ENCODE peak calls at places on chromosomes 3 and 15, in eight cellular contexts. One of them, this sample, is unnamed.

GRCh38 chr15:28994830-28995180 is 109.0 kb downstream of the APBA2 start:
- DNase-seq in K562: no peak
- DNase-seq in stomach: no peak
- DNase-seq in HCT116: no peak
- DNase-seq in upper lobe of left lung: peak
- DNase-seq in breast epithelium: no peak
- DNase-seq in esophagus muscularis mucosa: no peak
- DNase-seq in GM12891: no peak
- DNase-seq in this sample: no peak

GRCh38 chr3:52319921-52320595 is 3.9 kb downstream of the DNAH1 start:
- DNase-seq in K562: no peak
- DNase-seq in stomach: no peak
- DNase-seq in HCT116: no peak
- DNase-seq in upper lobe of left lung: peak
- DNase-seq in breast epithelium: no peak
- DNase-seq in esophagus muscularis mucosa: no peak
- DNase-seq in GM12891: no peak
- DNase-seq in this sample: no peak

GRCh38 chr3:183428140-183429023 is at the start of gene MCF2L2:
- DNase-seq in K562: peak
- DNase-seq in stomach: peak
- DNase-seq in HCT116: peak
- DNase-seq in upper lobe of left lung: peak
- DNase-seq in breast epithelium: no peak
- DNase-seq in esophagus muscularis mucosa: no peak
- DNase-seq in GM12891: peak
- DNase-seq in this sample: peak

GRCh38 chr3:11154036-11154952 is at the start of gene HRH1:
- DNase-seq in K562: no peak
- DNase-seq in stomach: no peak
- DNase-seq in HCT116: no peak
- DNase-seq in upper lobe of left lung: peak
- DNase-seq in breast epithelium: no peak
- DNase-seq in esophagus muscularis mucosa: no peak
- DNase-seq in GM12891: no peak
- DNase-seq in this sample: no peak

GRCh38 chr3:50539887-50540286 is 27.7 kb downstream of the C3orf18 start:
- DNase-seq in K562: peak
- DNase-seq in stomach: no peak
- DNase-seq in HCT116: no peak
- DNase-seq in upper lobe of left lung: peak
- DNase-seq in breast epithelium: peak
- DNase-seq in esophagus muscularis mucosa: no peak
- DNase-seq in GM12891: no peak
- DNase-seq in this sample: peak

GRCh38 chr3:169390741-169391300 is 272.7 kb downstream of the MECOM start:
- DNase-seq in K562: no peak
- DNase-seq in stomach: no peak
- DNase-seq in HCT116: no peak
- DNase-seq in upper lobe of left lung: no peak
- DNase-seq in breast epithelium: no peak
- DNase-seq in esophagus muscularis mucosa: no peak
- DNase-seq in GM12891: no peak
- DNase-seq in this sample: no peak

GRCh38 chr3:18443670-18444596 is 18.8 kb upstream of the SATB1 start:
- DNase-seq in K562: no peak
- DNase-seq in stomach: peak
- DNase-seq in HCT116: no peak
- DNase-seq in upper lobe of left lung: peak
- DNase-seq in breast epithelium: no peak
- DNase-seq in esophagus muscularis mucosa: no peak
- DNase-seq in GM12891: peak
- DNase-seq in this sample: peak

GRCh38 chr15:25939122-25939521 is 76.0 kb upstream of the ATP10A start:
- DNase-seq in K562: no peak
- DNase-seq in stomach: no peak
- DNase-seq in HCT116: no peak
- DNase-seq in upper lobe of left lung: no peak
- DNase-seq in breast epithelium: no peak
- DNase-seq in esophagus muscularis mucosa: no peak
- DNase-seq in GM12891: peak
- DNase-seq in this sample: no peak

GRCh38 chr3:123048480-123049237 is 18.2 kb upstream of the PDIA5 start:
- DNase-seq in K562: no peak
- DNase-seq in stomach: no peak
- DNase-seq in HCT116: no peak
- DNase-seq in upper lobe of left lung: no peak
- DNase-seq in breast epithelium: no peak
- DNase-seq in esophagus muscularis mucosa: no peak
- DNase-seq in GM12891: no peak
- DNase-seq in this sample: no peak

GRCh38 chr3:143657391-143657790 is 190.9 kb downstream of the SLC9A9 start:
- DNase-seq in K562: no peak
- DNase-seq in stomach: no peak
- DNase-seq in HCT116: no peak
- DNase-seq in upper lobe of left lung: no peak
- DNase-seq in breast epithelium: no peak
- DNase-seq in esophagus muscularis mucosa: no peak
- DNase-seq in GM12891: no peak
- DNase-seq in this sample: no peak

GRCh38 chr15:57537072-57537471 is 54.6 kb upstream of the MYZAP start:
- DNase-seq in K562: no peak
- DNase-seq in stomach: peak
- DNase-seq in HCT116: peak
- DNase-seq in upper lobe of left lung: no peak
- DNase-seq in breast epithelium: no peak
- DNase-seq in esophagus muscularis mucosa: no peak
- DNase-seq in GM12891: no peak
- DNase-seq in this sample: no peak

GRCh38 chr15:52348056-52348745 is 52.6 kb upstream of the MYO5C start:
- DNase-seq in K562: no peak
- DNase-seq in stomach: no peak
- DNase-seq in HCT116: no peak
- DNase-seq in upper lobe of left lung: no peak
- DNase-seq in breast epithelium: no peak
- DNase-seq in esophagus muscularis mucosa: no peak
- DNase-seq in GM12891: no peak
- DNase-seq in this sample: no peak

GRCh38 chr3:102005551-102005950 is 156.2 kb downstream of the NFKBIZ start:
- DNase-seq in K562: no peak
- DNase-seq in stomach: no peak
- DNase-seq in HCT116: no peak
- DNase-seq in upper lobe of left lung: no peak
- DNase-seq in breast epithelium: no peak
- DNase-seq in esophagus muscularis mucosa: no peak
- DNase-seq in GM12891: no peak
- DNase-seq in this sample: no peak

GRCh38 chr3:54094926-54095325 is 27.4 kb upstream of the CACNA2D3 start:
- DNase-seq in K562: no peak
- DNase-seq in stomach: no peak
- DNase-seq in HCT116: no peak
- DNase-seq in upper lobe of left lung: no peak
- DNase-seq in breast epithelium: no peak
- DNase-seq in esophagus muscularis mucosa: peak
- DNase-seq in GM12891: no peak
- DNase-seq in this sample: no peak

GRCh38 chr3:76776927-76777326 is 263.0 kb upstream of the ROBO2 start:
- DNase-seq in K562: no peak
- DNase-seq in stomach: no peak
- DNase-seq in HCT116: no peak
- DNase-seq in upper lobe of left lung: no peak
- DNase-seq in breast epithelium: no peak
- DNase-seq in esophagus muscularis mucosa: no peak
- DNase-seq in GM12891: no peak
- DNase-seq in this sample: no peak

GRCh38 chr3:82100378-82100777 is 338.9 kb upstream of the GBE1 start:
- DNase-seq in K562: no peak
- DNase-seq in stomach: no peak
- DNase-seq in HCT116: no peak
- DNase-seq in upper lobe of left lung: no peak
- DNase-seq in breast epithelium: peak
- DNase-seq in esophagus muscularis mucosa: no peak
- DNase-seq in GM12891: no peak
- DNase-seq in this sample: no peak

GRCh38 chr15:67091966-67092677 is 26.7 kb downstream of the SMAD3 start:
- DNase-seq in K562: peak
- DNase-seq in stomach: no peak
- DNase-seq in HCT116: no peak
- DNase-seq in upper lobe of left lung: no peak
- DNase-seq in breast epithelium: no peak
- DNase-seq in esophagus muscularis mucosa: no peak
- DNase-seq in GM12891: no peak
- DNase-seq in this sample: no peak

GRCh38 chr15:80526556-80527340 is 122.6 kb downstream of the ARNT2 start:
- DNase-seq in K562: no peak
- DNase-seq in stomach: no peak
- DNase-seq in HCT116: no peak
- DNase-seq in upper lobe of left lung: no peak
- DNase-seq in breast epithelium: no peak
- DNase-seq in esophagus muscularis mucosa: peak
- DNase-seq in GM12891: no peak
- DNase-seq in this sample: no peak

DNA sequence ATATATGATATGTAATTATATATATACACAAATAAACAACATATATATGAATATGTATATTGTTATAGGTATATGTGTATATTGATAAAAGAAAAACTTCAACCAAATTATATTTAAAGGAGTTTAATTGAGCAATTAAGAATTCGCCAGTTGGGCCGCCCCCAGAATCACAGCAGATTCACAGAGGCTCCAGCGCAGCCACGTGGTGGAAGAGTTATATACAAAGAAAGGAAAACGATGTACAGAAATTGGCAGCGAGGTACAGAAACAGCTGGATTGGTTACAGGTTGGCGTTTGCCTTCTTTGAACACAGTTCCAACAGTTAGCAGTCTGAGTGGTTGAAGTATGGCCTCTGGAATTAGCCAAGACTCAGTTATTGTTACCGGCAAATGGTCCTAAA is 137.3 kb upstream of the SLC24A5 start:
- DNase-seq in K562: no peak
- DNase-seq in stomach: no peak
- DNase-seq in HCT116: no peak
- DNase-seq in upper lobe of left lung: no peak
- DNase-seq in breast epithelium: no peak
- DNase-seq in esophagus muscularis mucosa: no peak
- DNase-seq in GM12891: no peak
- DNase-seq in this sample: no peak
- TF ChIP-seq POLR2AphosphoS5 in K562: no peak
- TF ChIP-seq POLR2AphosphoS5 in stomach: no peak
- TF ChIP-seq POLR2AphosphoS5 in HCT116: no peak
- TF ChIP-seq POLR2AphosphoS5 in upper lobe of left lung: no peak
- TF ChIP-seq POLR2AphosphoS5 in breast epithelium: no peak
- TF ChIP-seq POLR2AphosphoS5 in esophagus muscularis mucosa: no peak
- TF ChIP-seq POLR2AphosphoS5 in GM12891: no peak
- TF ChIP-seq POLR2AphosphoS5 in this sample: no peak

DNA sequence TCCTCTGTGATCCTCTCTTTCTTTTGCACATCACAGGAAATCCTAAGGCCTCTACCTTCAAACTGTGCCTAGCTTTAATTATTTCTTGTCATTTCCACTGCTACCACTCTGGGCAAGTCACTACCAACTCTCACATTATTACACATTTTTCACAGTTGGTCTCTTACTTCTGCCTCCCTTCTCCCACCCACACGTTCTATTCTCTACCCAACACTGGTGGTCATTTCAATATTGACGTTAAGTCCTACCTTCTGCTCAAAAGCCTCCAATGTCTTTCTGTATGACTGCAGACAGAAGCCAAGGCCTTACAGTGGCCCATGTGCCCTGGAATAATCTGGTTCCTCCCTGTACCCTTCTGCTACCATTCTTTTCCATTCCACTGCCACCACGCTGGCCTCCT is 3.9 kb downstream of the KCNMB2 start:
- DNase-seq in K562: no peak
- DNase-seq in stomach: no peak
- DNase-seq in HCT116: no peak
- DNase-seq in upper lobe of left lung: no peak
- DNase-seq in breast epithelium: no peak
- DNase-seq in esophagus muscularis mucosa: no peak
- DNase-seq in GM12891: no peak
- DNase-seq in this sample: no peak
- TF ChIP-seq POLR2A in K562: no peak
- TF ChIP-seq POLR2A in stomach: no peak
- TF ChIP-seq POLR2A in HCT116: no peak
- TF ChIP-seq POLR2A in upper lobe of left lung: no peak
- TF ChIP-seq POLR2A in breast epithelium: no peak
- TF ChIP-seq POLR2A in esophagus muscularis mucosa: no peak
- TF ChIP-seq POLR2A in GM12891: no peak
- TF ChIP-seq POLR2A in this sample: no peak

GRCh38 chr3:23944861-23945652 is at the start of gene NR1D2:
- DNase-seq in K562: peak
- DNase-seq in stomach: peak
- DNase-seq in HCT116: peak
- DNase-seq in upper lobe of left lung: peak
- DNase-seq in breast epithelium: peak
- DNase-seq in esophagus muscularis mucosa: peak
- DNase-seq in GM12891: peak
- DNase-seq in this sample: peak
- TF ChIP-seq POLR2AphosphoS5 in K562: peak
- TF ChIP-seq POLR2AphosphoS5 in stomach: peak
- TF ChIP-seq POLR2AphosphoS5 in HCT116: peak
- TF ChIP-seq POLR2AphosphoS5 in upper lobe of left lung: peak
- TF ChIP-seq POLR2AphosphoS5 in breast epithelium: peak
- TF ChIP-seq POLR2AphosphoS5 in esophagus muscularis mucosa: peak
- TF ChIP-seq POLR2AphosphoS5 in GM12891: no peak
- TF ChIP-seq POLR2AphosphoS5 in this sample: no peak

GRCh38 chr3:194351080-194351672 is at the start of gene CPN2:
- DNase-seq in K562: no peak
- DNase-seq in stomach: no peak
- DNase-seq in HCT116: no peak
- DNase-seq in upper lobe of left lung: no peak
- DNase-seq in breast epithelium: no peak
- DNase-seq in esophagus muscularis mucosa: no peak
- DNase-seq in GM12891: no peak
- DNase-seq in this sample: no peak
- TF ChIP-seq POLR2A in K562: no peak
- TF ChIP-seq POLR2A in stomach: no peak
- TF ChIP-seq POLR2A in HCT116: no peak
- TF ChIP-seq POLR2A in upper lobe of left lung: no peak
- TF ChIP-seq POLR2A in breast epithelium: no peak
- TF ChIP-seq POLR2A in esophagus muscularis mucosa: no peak
- TF ChIP-seq POLR2A in GM12891: no peak
- TF ChIP-seq POLR2A in this sample: no peak

DNA sequence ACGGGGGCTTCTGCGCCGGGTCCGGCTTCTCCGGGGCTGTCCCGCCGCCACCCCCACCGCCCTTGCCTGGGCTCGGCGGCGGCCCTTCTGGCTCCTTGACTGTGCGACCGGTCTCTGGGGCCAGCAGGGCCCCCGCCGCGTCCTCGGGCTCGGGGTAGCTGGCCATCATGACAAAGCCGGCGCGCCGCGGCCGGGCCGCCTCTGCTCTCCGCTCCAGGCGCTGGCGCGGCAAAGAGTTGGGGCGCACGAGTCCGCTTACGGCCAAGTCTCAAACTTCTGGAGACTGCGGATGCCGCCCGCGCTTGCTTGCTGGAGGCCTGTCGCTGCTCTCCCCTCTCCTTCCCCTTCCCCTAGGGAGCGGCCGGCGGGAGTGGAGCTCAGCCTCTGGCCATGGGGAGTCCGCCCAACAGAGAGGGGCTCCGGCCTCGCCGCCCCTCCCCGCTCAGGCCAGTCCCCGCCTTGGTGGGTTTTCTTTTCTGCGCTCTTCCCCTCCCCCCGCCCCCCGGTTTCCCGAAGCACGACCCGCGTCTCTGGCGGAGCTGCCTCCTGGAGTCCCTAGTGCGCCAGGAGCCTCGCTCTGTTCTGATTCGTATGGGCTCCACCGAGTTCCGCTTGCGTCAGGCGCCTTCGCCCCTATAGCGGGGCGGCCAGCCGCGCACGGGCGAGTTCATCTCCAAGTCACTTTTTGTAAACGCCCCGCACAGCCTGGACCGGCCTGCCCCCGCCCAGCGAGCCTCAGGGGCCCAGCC is at the start of the genes FOXL2 and FOXL2NB:
- DNase-seq in K562: peak
- DNase-seq in stomach: no peak
- DNase-seq in HCT116: no peak
- DNase-seq in upper lobe of left lung: peak
- DNase-seq in breast epithelium: no peak
- DNase-seq in esophagus muscularis mucosa: no peak
- DNase-seq in GM12891: no peak
- DNase-seq in this sample: no peak
- TF ChIP-seq POLR2AphosphoS5 in K562: peak
- TF ChIP-seq POLR2AphosphoS5 in stomach: no peak
- TF ChIP-seq POLR2AphosphoS5 in HCT116: no peak
- TF ChIP-seq POLR2AphosphoS5 in upper lobe of left lung: no peak
- TF ChIP-seq POLR2AphosphoS5 in breast epithelium: no peak
- TF ChIP-seq POLR2AphosphoS5 in esophagus muscularis mucosa: no peak
- TF ChIP-seq POLR2AphosphoS5 in GM12891: no peak
- TF ChIP-seq POLR2AphosphoS5 in this sample: no peak

This sample was measured in prostate gland.